ENCODE peak calls at places on chromosomes 5 and 9, in six cellular contexts. P, F, W, Z, V and C are unnamed samples.

GRCh38 chr5:150120062-150120441 is 33.7 kb upstream of the CSF1R start:
- DNase-seq in P (no peak), F (no peak), W (no peak), Z (no peak), V (no peak), C (no peak)

GRCh38 chr9:98501776-98502175 is 207.0 kb downstream of the GABBR2 start:
- DNase-seq in P (no peak), F (no peak), W (no peak), Z (no peak), V (peak), C (peak)

GRCh38 chr5:63233906-63234305 is 655.3 kb downstream of the LRRC70 start:
- DNase-seq in P (no peak), F (no peak), W (no peak), Z (no peak), V (no peak), C (no peak)

GRCh38 chr9:137387891-137388560 is 34.9 kb downstream of the EXD3 start:
- DNase-seq in P (no peak), F (no peak), W (no peak), Z (no peak), V (peak), C (no peak)

GRCh38 chr5:24363789-24364534 is 280.8 kb downstream of the CDH10 start:
- DNase-seq in P (no peak), F (no peak), W (no peak), Z (no peak), V (no peak), C (no peak)

GRCh38 chr5:171633776-171634470 is 151.7 kb upstream of the SMIM23 start:
- DNase-seq in P (no peak), F (no peak), W (no peak), Z (no peak), V (no peak), C (no peak)

GRCh38 chr9:81529556-81530193 is 159.7 kb downstream of the TLE1 start:
- DNase-seq in P (no peak), F (no peak), W (peak), Z (peak), V (no peak), C (peak)

GRCh38 chr5:15959560-15960164 is 219.9 kb downstream of the MARCHF11 start:
- DNase-seq in P (no peak), F (no peak), W (no peak), Z (no peak), V (no peak), C (no peak)

GRCh38 chr5:174972291-174972690 is 247.9 kb downstream of the MSX2 start:
- DNase-seq in P (no peak), F (no peak), W (no peak), Z (no peak), V (no peak), C (peak)

GRCh38 chr5:91245871-91246270 is 137.2 kb downstream of the ARRDC3 start:
- DNase-seq in P (no peak), F (no peak), W (peak), Z (no peak), V (no peak), C (no peak)

GRCh38 chr5:87268970-87269377 is 1.3 kb downstream of the RASA1 start:
- DNase-seq in P (no peak), F (no peak), W (no peak), Z (no peak), V (no peak), C (no peak)

GRCh38 chr5:147305147-147305546 is 70.3 kb downstream of the STK32A start:
- DNase-seq in P (no peak), F (no peak), W (no peak), Z (no peak), V (no peak), C (no peak)

GRCh38 chr9:4985376-4986266 is 549 bp downstream of the JAK2 start:
- DNase-seq in P (no peak), F (peak), W (peak), Z (peak), V (peak), C (peak)
- H4K8ac ChIP-seq in P (no peak), F (no peak), W (peak), Z (peak), V (no peak), C (peak)

GRCh38 chr5:140690376-140690932 is 716 bp downstream of the HARS1 start:
- DNase-seq in P (no peak), F (no peak), W (no peak), Z (no peak), V (peak), C (peak)
- H2AFZ ChIP-seq in P (peak), F (peak), W (peak), Z (peak), V (no peak), C (peak)

DNA sequence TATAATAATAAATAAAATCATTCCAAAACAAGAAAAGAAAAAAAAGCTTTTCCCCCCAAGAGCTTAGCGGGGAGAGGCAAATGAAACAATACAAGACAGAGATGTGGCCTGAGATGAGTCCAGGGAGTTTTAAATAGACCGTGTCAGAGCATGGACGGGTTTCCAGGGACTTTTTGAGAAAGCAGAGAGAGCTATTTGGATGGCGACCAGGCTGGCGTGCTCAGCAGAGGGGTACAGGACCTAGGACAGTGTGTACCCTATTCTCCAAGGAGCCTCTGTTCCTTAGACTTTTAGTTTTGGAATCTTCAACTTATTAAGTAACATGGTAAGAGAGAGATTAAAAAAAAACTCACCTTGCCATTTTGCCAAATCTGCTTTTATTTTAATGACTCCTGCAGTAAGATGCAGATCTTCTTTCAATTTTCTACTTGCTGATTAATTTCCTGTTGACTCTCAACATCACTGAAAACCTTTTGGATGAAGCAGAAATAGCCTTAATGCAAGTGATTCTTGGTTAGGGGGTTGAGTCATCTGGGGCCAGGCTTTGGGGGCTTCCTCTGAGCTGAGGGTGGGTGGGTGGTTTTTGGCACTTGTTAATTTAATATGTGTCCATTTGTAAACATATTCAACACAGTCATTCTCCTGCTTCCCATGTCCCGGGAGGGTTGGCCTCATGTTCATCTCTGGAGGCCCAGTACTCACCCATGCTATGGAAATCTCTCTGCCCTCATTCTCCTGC is 49.6 kb upstream of the OSMR start:
- DNase-seq in P (no peak), F (no peak), W (peak), Z (peak), V (no peak), C (no peak)
- H3K27ac ChIP-seq in P (no peak), F (no peak), W (no peak), Z (no peak), V (no peak), C (no peak)

GRCh38 chr5:33313150-33313549 is 127.6 kb upstream of the TARS1 start:
- DNase-seq in P (no peak), F (no peak), W (peak), Z (peak), V (no peak), C (no peak)
- H4K8ac ChIP-seq in P (no peak), F (no peak), W (peak), Z (no peak), V (no peak), C (no peak)

DNA sequence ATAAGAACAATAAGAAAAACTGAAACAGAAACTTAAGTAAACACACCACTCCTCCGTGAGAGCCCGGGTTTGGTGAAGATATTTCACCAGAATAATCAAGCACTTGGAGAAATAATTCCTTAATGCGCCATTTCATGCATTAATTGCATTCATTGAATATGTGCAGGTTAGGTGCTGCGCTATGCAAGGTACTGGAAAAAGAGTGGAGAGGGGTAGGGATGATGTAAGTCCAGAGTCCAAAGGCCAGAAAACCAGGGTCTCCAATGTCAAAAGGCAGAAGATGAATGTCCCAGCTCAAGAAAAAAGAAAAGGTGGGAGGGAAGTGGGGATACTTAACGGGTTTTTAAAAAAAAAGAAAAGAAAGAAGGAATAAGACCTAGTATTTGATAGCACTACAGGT is 669 bp upstream of the ZFP37 start:
- DNase-seq in P (no peak), F (no peak), W (no peak), Z (no peak), V (no peak), C (no peak)
- H2AFZ ChIP-seq in P (no peak), F (peak), W (peak), Z (no peak), V (no peak), C (no peak)